ENCODE peak calls at places on chromosomes 2 and 18, in seven cellular contexts. L, D, B, U, V, J and M are unnamed samples. For H3K4me1, the result is how much of the 10 kb centered on the place peaks cover.

GRCh38 chr18:52764271-52764670 is 424.3 kb downstream of the DCC start:
- DNase-seq in L (no peak), J (no peak), D (no peak), U (no peak), V (no peak), B (no peak), M (no peak)

GRCh38 chr18:62518460-62519375 is 4.1 kb upstream of the ZCCHC2 start:
- DNase-seq in D (no peak), J (no peak), V (no peak), B (no peak), L (no peak), U (no peak), M (no peak)

GRCh38 chr18:55877321-55877720 is 289.3 kb upstream of the TCF4 start:
- DNase-seq in J (no peak), V (no peak), U (no peak), D (no peak), B (no peak), L (no peak), M (no peak)

GRCh38 chr2:156999657-157000056 is 257.8 kb upstream of the GALNT5 start:
- DNase-seq in V (no peak), B (no peak), D (no peak), J (no peak), L (no peak), U (no peak), M (no peak)

GRCh38 chr2:239748811-239749210 is 276.3 kb downstream of the NDUFA10 start:
- DNase-seq in D (no peak), J (no peak), V (no peak), U (no peak), B (no peak), L (no peak), M (no peak)

GRCh38 chr18:22015156-22015555 is 154.2 kb upstream of the GATA6 start:
- DNase-seq in B (no peak), U (no peak), V (no peak), L (no peak), J (no peak), D (no peak), M (no peak)

GRCh38 chr2:172447811-172448493 is 20.6 kb downstream of the ITGA6 start:
- DNase-seq in J (no peak), V (no peak), D (no peak), U (no peak), B (no peak), L (no peak), M (no peak)

GRCh38 chr2:177771191-177771590 is 301.4 kb downstream of the PDE11A start:
- DNase-seq in J (no peak), V (no peak), B (no peak), D (no peak), U (peak), L (no peak), M (no peak)

GRCh38 chr2:55158111-55158814 is 73.8 kb downstream of the CLHC1 start:
- DNase-seq in U (no peak), B (no peak), V (no peak), J (no peak), L (no peak), D (no peak), M (no peak)

GRCh38 chr18:5628512-5629255 is 84.9 kb upstream of the EPB41L3 start:
- DNase-seq in J (no peak), U (no peak), B (no peak), L (peak), V (peak), D (peak), M (peak)

GRCh38 chr18:55912071-55912470 is 324.1 kb upstream of the TCF4 start:
- DNase-seq in D (no peak), V (no peak), L (no peak), U (no peak), B (no peak), J (no peak), M (peak)

GRCh38 chr2:136136921-136137320 is 19.0 kb upstream of the CXCR4 start:
- DNase-seq in D (no peak), J (no peak), U (no peak), L (no peak), V (no peak), B (no peak), M (no peak)

GRCh38 chr2:125073440-125073839 is 1048.4 kb downstream of the CNTNAP5 start:
- DNase-seq in B (no peak), J (no peak), D (no peak), U (no peak), V (no peak), L (no peak), M (no peak)

GRCh38 chr2:223696719-223697118 is 94.6 kb upstream of the SCG2 start:
- DNase-seq in J (no peak), L (no peak), D (no peak), V (no peak), B (no peak), U (peak), M (no peak)

GRCh38 chr2:56444339-56444738 is 260.5 kb downstream of the CCDC85A start:
- DNase-seq in U (no peak), B (no peak), D (no peak), L (no peak), J (no peak), V (no peak), M (no peak)

GRCh38 chr2:101520246-101520645 is 45.3 kb upstream of the RFX8 start:
- DNase-seq in U (no peak), V (no peak), L (no peak), B (no peak), D (no peak), J (no peak), M (no peak)

GRCh38 chr18:32317651-32318050 is 127.8 kb downstream of the MEP1B start:
- DNase-seq in U (no peak), B (no peak), J (no peak), V (no peak), L (no peak), D (no peak), M (no peak)

GRCh38 chr2:207632575-207633492 is 7.6 kb upstream of the METTL21A start:
- DNase-seq in D (no peak), J (peak), V (no peak), L (no peak), B (no peak), U (peak), M (no peak)

GRCh38 chr2:180156651-180157050 is 149.6 kb upstream of the CWC22 start:
- DNase-seq in V (no peak), J (no peak), L (no peak), D (no peak), B (no peak), U (no peak), M (no peak)

GRCh38 chr2:227888289-227888688 is 16.9 kb downstream of the DAW1 start:
- DNase-seq in L (no peak), B (no peak), D (no peak), J (peak), V (no peak), U (no peak), M (peak)

GRCh38 chr2:39584283-39584972 is 81.3 kb upstream of the TMEM178A start:
- DNase-seq in B (no peak), U (no peak), V (no peak), D (no peak), J (no peak), L (no peak), M (no peak)

GRCh38 chr2:99700482-99701398 is 210.9 kb upstream of the REV1 start:
- DNase-seq in V (no peak), L (no peak), J (no peak), B (no peak), D (no peak), U (no peak), M (peak)

GRCh38 chr18:54957987-54958386 is 1.3 kb downstream of the CCDC68 start:
- DNase-seq in U (no peak), B (no peak), V (no peak), L (peak), D (no peak), J (no peak), M (peak)

GRCh38 chr2:143468341-143468888 is 339.2 kb downstream of the ARHGAP15 start:
- DNase-seq in J (no peak), U (no peak), D (no peak), B (no peak), L (no peak), V (no peak), M (no peak)

GRCh38 chr2:216482640-216483039 is 16.0 kb upstream of the RPL37A start:
- DNase-seq in L (no peak), V (no peak), J (no peak), U (no peak), B (no peak), D (no peak), M (no peak)

GRCh38 chr2:216485237-216485636 is 13.4 kb upstream of the RPL37A start:
- DNase-seq in D (no peak), U (no peak), V (no peak), J (no peak), B (no peak), L (no peak), M (no peak)

GRCh38 chr2:216490061-216490460 is 8.6 kb upstream of the RPL37A start:
- DNase-seq in U (no peak), J (no peak), V (no peak), D (no peak), L (no peak), B (no peak), M (no peak)

GRCh38 chr2:216486708-216487107 is 11.9 kb upstream of the RPL37A start:
- DNase-seq in B (no peak), V (no peak), U (no peak), J (no peak), L (no peak), D (no peak), M (no peak)

GRCh38 chr2:216485745-216486144 is 12.9 kb upstream of the RPL37A start:
- DNase-seq in U (no peak), J (no peak), B (no peak), V (no peak), D (no peak), L (no peak), M (no peak)
- TF ChIP-seq POLR2A in U (no peak), J (no peak), B (no peak), V (no peak), D (no peak), L (no peak), M (no peak)

GRCh38 chr18:2974731-2975130 is 38.2 kb downstream of the LPIN2 start:
- DNase-seq in V (no peak), L (no peak), D (no peak), U (no peak), B (no peak), J (no peak), M (no peak)
- H3K4me1 ChIP-seq in V (under half), L (under half), D (under half), U (half or more), B (under half), J (half or more), M (under half)

DNA sequence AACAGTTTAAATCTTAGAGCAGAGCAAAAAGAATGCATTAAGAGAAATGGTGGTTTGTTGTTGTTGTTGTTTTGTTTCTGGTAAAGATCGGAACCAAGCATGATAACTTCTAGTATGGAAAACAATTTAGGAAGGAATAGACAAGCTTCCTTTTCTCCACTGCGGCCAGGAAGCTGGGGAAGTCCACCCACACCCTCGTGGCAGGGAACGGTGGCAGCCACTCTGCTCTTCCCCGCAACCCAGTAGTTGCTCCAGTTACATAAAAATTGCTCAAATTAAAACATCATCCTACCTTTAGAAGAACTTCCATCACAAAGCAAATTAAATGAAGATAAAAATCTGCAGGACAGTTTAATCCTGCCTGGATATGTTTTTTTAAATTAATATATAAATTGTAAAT is 113.0 kb downstream of the RBMS1 start:
- DNase-seq in U (no peak), L (no peak), B (no peak), V (no peak), D (no peak), J (no peak), M (no peak)
- H3K4me3 ChIP-seq in U (no peak), L (no peak), B (no peak), V (no peak), D (peak), J (no peak), M (no peak)

GRCh38 chr2:28594369-28595108 is 98.7 kb downstream of the PLB1 start:
- DNase-seq in J (peak), U (peak), L (peak), V (peak), B (peak), D (peak), M (peak)
- TF ChIP-seq POLR2A in J (no peak), U (no peak), L (no peak), V (peak), B (no peak), D (peak), M (no peak)

GRCh38 chr2:152406836-152407161 is 71.8 kb downstream of the FMNL2 start:
- DNase-seq in J (no peak), L (no peak), B (no peak), U (no peak), D (no peak), V (no peak), M (no peak)

GRCh38 chr2:152408260-152408659 is 73.3 kb downstream of the FMNL2 start:
- DNase-seq in L (no peak), J (no peak), D (no peak), U (no peak), V (no peak), B (no peak), M (no peak)

GRCh38 chr2:152406119-152406835 is 71.3 kb downstream of the FMNL2 start:
- DNase-seq in D (no peak), B (no peak), V (no peak), L (no peak), J (no peak), U (no peak), M (no peak)

GRCh38 chr2:152407204-152407721 is 72.3 kb downstream of the FMNL2 start:
- DNase-seq in V (peak), J (peak), L (peak), D (peak), B (no peak), U (no peak), M (peak)

GRCh38 chr2:152407806-152408205 is 72.8 kb downstream of the FMNL2 start:
- DNase-seq in V (no peak), J (no peak), U (no peak), L (no peak), D (no peak), B (no peak), M (no peak)
- H3K4me1 ChIP-seq in V (half or more), J (half or more), U (half or more), L (under half), D (under half), B (under half), M (under half)